ENCODE peak calls at places on chromosomes 3 and 15, in seven cellular contexts. One of them, this sample, is unnamed.

GRCh38 chr15:52733078-52733477 is 53.9 kb upstream of the ATOSA start:
- DNase-seq in mucosa of descending colon: no peak
- DNase-seq in heart right ventricle: no peak
- DNase-seq in NT2/D1: peak
- DNase-seq in colonic mucosa: no peak
- DNase-seq in AG10803: peak
- DNase-seq in choroid plexus epithelial cell: peak
- DNase-seq in this sample: no peak

GRCh38 chr3:76432396-76432795 is 607.5 kb upstream of the ROBO2 start:
- DNase-seq in mucosa of descending colon: no peak
- DNase-seq in heart right ventricle: no peak
- DNase-seq in NT2/D1: no peak
- DNase-seq in colonic mucosa: no peak
- DNase-seq in AG10803: no peak
- DNase-seq in choroid plexus epithelial cell: peak
- DNase-seq in this sample: no peak

GRCh38 chr3:194019766-194020165 is 116.2 kb upstream of the HES1 start:
- DNase-seq in mucosa of descending colon: no peak
- DNase-seq in heart right ventricle: no peak
- DNase-seq in NT2/D1: no peak
- DNase-seq in colonic mucosa: no peak
- DNase-seq in AG10803: no peak
- DNase-seq in choroid plexus epithelial cell: no peak
- DNase-seq in this sample: no peak

GRCh38 chr3:107394502-107394901 is 17.3 kb downstream of the CCDC54 start:
- DNase-seq in mucosa of descending colon: no peak
- DNase-seq in heart right ventricle: no peak
- DNase-seq in NT2/D1: no peak
- DNase-seq in colonic mucosa: no peak
- DNase-seq in AG10803: no peak
- DNase-seq in choroid plexus epithelial cell: no peak
- DNase-seq in this sample: no peak

GRCh38 chr3:70120360-70120966 is 120.9 kb downstream of the SAMMSON start:
- DNase-seq in mucosa of descending colon: no peak
- DNase-seq in heart right ventricle: peak
- DNase-seq in NT2/D1: peak
- DNase-seq in colonic mucosa: peak
- DNase-seq in AG10803: peak
- DNase-seq in choroid plexus epithelial cell: peak
- DNase-seq in this sample: peak

GRCh38 chr3:132268956-132269355 is 48.3 kb upstream of the ACP3 start:
- DNase-seq in mucosa of descending colon: no peak
- DNase-seq in heart right ventricle: no peak
- DNase-seq in NT2/D1: peak
- DNase-seq in colonic mucosa: no peak
- DNase-seq in AG10803: peak
- DNase-seq in choroid plexus epithelial cell: peak
- DNase-seq in this sample: no peak

GRCh38 chr3:11457126-11457525 is 184.9 kb downstream of the ATG7 start:
- DNase-seq in mucosa of descending colon: no peak
- DNase-seq in heart right ventricle: no peak
- DNase-seq in NT2/D1: no peak
- DNase-seq in colonic mucosa: no peak
- DNase-seq in AG10803: no peak
- DNase-seq in choroid plexus epithelial cell: peak
- DNase-seq in this sample: no peak

GRCh38 chr3:149377408-149378111 is at the start of gene TM4SF1:
- DNase-seq in mucosa of descending colon: peak
- DNase-seq in heart right ventricle: peak
- DNase-seq in NT2/D1: no peak
- DNase-seq in colonic mucosa: peak
- DNase-seq in AG10803: peak
- DNase-seq in choroid plexus epithelial cell: peak
- DNase-seq in this sample: no peak

GRCh38 chr3:149342413-149343340 is 9.2 kb upstream of the TM4SF18 start:
- DNase-seq in mucosa of descending colon: no peak
- DNase-seq in heart right ventricle: no peak
- DNase-seq in NT2/D1: no peak
- DNase-seq in colonic mucosa: no peak
- DNase-seq in AG10803: peak
- DNase-seq in choroid plexus epithelial cell: peak
- DNase-seq in this sample: no peak

GRCh38 chr15:41490355-41490754 is 3.3 kb upstream of the ITPKA start:
- DNase-seq in mucosa of descending colon: no peak
- DNase-seq in heart right ventricle: no peak
- DNase-seq in NT2/D1: no peak
- DNase-seq in colonic mucosa: no peak
- DNase-seq in AG10803: peak
- DNase-seq in choroid plexus epithelial cell: peak
- DNase-seq in this sample: no peak

GRCh38 chr3:115858995-115859807 is 235.9 kb downstream of the GAP43 start:
- DNase-seq in mucosa of descending colon: no peak
- DNase-seq in heart right ventricle: no peak
- DNase-seq in NT2/D1: peak
- DNase-seq in colonic mucosa: no peak
- DNase-seq in AG10803: no peak
- DNase-seq in choroid plexus epithelial cell: no peak
- DNase-seq in this sample: no peak

GRCh38 chr3:30199096-30199734 is 407.2 kb upstream of the TGFBR2 start:
- DNase-seq in mucosa of descending colon: peak
- DNase-seq in heart right ventricle: peak
- DNase-seq in NT2/D1: peak
- DNase-seq in colonic mucosa: peak
- DNase-seq in AG10803: peak
- DNase-seq in choroid plexus epithelial cell: peak
- DNase-seq in this sample: peak

GRCh38 chr3:63193647-63194046 is 84.5 kb upstream of the SYNPR start:
- DNase-seq in mucosa of descending colon: no peak
- DNase-seq in heart right ventricle: no peak
- DNase-seq in NT2/D1: peak
- DNase-seq in colonic mucosa: no peak
- DNase-seq in AG10803: peak
- DNase-seq in choroid plexus epithelial cell: peak
- DNase-seq in this sample: no peak

GRCh38 chr3:65107174-65107573 is 419.4 kb upstream of the ADAMTS9 start:
- DNase-seq in mucosa of descending colon: no peak
- DNase-seq in heart right ventricle: no peak
- DNase-seq in NT2/D1: no peak
- DNase-seq in colonic mucosa: no peak
- DNase-seq in AG10803: no peak
- DNase-seq in choroid plexus epithelial cell: peak
- DNase-seq in this sample: no peak

GRCh38 chr3:123861081-123861836 is 22.9 kb downstream of the MYLK start:
- DNase-seq in mucosa of descending colon: no peak
- DNase-seq in heart right ventricle: no peak
- DNase-seq in NT2/D1: no peak
- DNase-seq in colonic mucosa: no peak
- DNase-seq in AG10803: no peak
- DNase-seq in choroid plexus epithelial cell: no peak
- DNase-seq in this sample: no peak

GRCh38 chr3:58306662-58307286 is 454 bp downstream of the HTD2 start:
- DNase-seq in mucosa of descending colon: peak
- DNase-seq in heart right ventricle: peak
- DNase-seq in NT2/D1: no peak
- DNase-seq in colonic mucosa: peak
- DNase-seq in AG10803: peak
- DNase-seq in choroid plexus epithelial cell: peak
- DNase-seq in this sample: peak

GRCh38 chr15:90749754-90750153 is 32.6 kb downstream of the BLM start:
- DNase-seq in mucosa of descending colon: no peak
- DNase-seq in heart right ventricle: no peak
- DNase-seq in NT2/D1: no peak
- DNase-seq in colonic mucosa: no peak
- DNase-seq in AG10803: no peak
- DNase-seq in choroid plexus epithelial cell: no peak
- DNase-seq in this sample: no peak

GRCh38 chr3:45078910-45079522 is 52.9 kb downstream of the CLEC3B start:
- DNase-seq in mucosa of descending colon: no peak
- DNase-seq in heart right ventricle: no peak
- DNase-seq in NT2/D1: no peak
- DNase-seq in colonic mucosa: peak
- DNase-seq in AG10803: peak
- DNase-seq in choroid plexus epithelial cell: peak
- DNase-seq in this sample: no peak

GRCh38 chr3:156519758-156520162 is 35.2 kb downstream of the SSR3 start:
- DNase-seq in mucosa of descending colon: no peak
- DNase-seq in heart right ventricle: no peak
- DNase-seq in NT2/D1: no peak
- DNase-seq in colonic mucosa: no peak
- DNase-seq in AG10803: no peak
- DNase-seq in choroid plexus epithelial cell: no peak
- DNase-seq in this sample: no peak

GRCh38 chr15:52780172-52780980 is 9.8 kb downstream of the ONECUT1 start:
- DNase-seq in mucosa of descending colon: peak
- DNase-seq in heart right ventricle: peak
- DNase-seq in NT2/D1: no peak
- DNase-seq in colonic mucosa: peak
- DNase-seq in AG10803: peak
- DNase-seq in choroid plexus epithelial cell: peak
- DNase-seq in this sample: no peak

DNA sequence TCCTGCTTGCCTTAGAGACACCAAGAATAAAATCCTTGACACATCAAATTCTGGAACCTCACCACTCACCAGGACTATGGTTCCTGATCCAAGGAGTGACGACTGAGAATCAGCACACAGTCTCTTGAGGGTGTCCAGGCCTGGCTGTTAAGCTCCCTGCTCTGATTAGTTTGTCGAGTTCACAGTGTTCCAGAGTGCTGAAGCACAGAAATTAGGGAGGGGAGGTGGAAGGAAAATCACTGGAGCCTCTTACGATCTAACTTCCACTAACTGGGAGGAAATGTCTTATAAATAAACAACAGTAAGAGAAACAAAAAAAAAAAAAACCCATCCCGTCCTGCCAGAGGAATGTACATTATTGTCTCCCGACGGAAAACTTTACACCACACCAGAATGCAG is 330.2 kb downstream of the TIGIT start:
- DNase-seq in mucosa of descending colon: no peak
- DNase-seq in heart right ventricle: peak
- DNase-seq in NT2/D1: no peak
- DNase-seq in colonic mucosa: peak
- DNase-seq in AG10803: peak
- DNase-seq in choroid plexus epithelial cell: peak
- DNase-seq in this sample: peak
- H3K4me3 ChIP-seq in mucosa of descending colon: no peak
- H3K4me3 ChIP-seq in heart right ventricle: peak
- H3K4me3 ChIP-seq in NT2/D1: no peak
- H3K4me3 ChIP-seq in colonic mucosa: no peak
- H3K4me3 ChIP-seq in AG10803: peak
- H3K4me3 ChIP-seq in choroid plexus epithelial cell: peak
- H3K4me3 ChIP-seq in this sample: no peak

DNA sequence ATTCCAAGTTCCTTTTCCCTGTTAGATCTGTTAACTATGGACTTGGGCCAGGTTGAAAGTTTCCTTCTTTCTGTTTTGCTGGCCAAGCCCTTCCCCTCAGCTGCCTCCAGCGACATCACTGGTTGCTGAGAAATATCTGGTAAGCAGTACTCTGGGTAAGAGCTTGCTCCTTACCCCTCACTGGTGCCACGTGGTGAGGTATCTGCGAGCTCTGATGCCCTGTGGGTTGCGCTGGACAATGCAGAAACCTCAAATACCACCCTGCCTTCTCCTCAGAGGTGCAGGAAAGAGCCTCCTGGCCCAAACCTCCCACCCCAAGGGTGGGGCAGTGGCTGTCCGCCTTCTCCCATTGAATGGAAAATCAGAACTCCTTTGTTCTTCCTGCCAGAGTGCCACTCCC is 42.9 kb upstream of the APH1B start:
- DNase-seq in mucosa of descending colon: peak
- DNase-seq in heart right ventricle: peak
- DNase-seq in NT2/D1: no peak
- DNase-seq in colonic mucosa: peak
- DNase-seq in AG10803: peak
- DNase-seq in choroid plexus epithelial cell: peak
- DNase-seq in this sample: peak
- H3K4me3 ChIP-seq in mucosa of descending colon: no peak
- H3K4me3 ChIP-seq in heart right ventricle: no peak
- H3K4me3 ChIP-seq in NT2/D1: no peak
- H3K4me3 ChIP-seq in colonic mucosa: no peak
- H3K4me3 ChIP-seq in AG10803: no peak
- H3K4me3 ChIP-seq in choroid plexus epithelial cell: no peak
- H3K4me3 ChIP-seq in this sample: no peak

DNA sequence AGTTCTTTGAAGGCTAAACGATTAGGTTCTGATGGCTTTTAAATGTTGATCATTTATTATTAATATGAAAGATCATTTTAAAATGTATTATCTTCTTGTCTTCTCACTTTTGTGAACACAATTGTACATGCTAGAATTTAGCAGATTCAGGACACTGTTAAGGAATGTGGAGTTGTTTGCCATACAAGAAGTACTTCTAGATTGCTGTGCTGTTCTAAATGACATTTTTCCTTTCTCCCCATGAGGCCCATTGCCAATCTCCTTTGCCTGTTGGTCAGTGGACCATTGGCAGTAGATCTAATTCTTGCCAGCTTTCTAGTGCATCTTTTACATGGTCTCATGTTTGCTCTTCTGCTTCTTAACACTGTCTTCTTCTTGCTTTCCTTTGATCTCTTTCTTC is 242.3 kb downstream of the MECOM start:
- DNase-seq in mucosa of descending colon: no peak
- DNase-seq in heart right ventricle: no peak
- DNase-seq in NT2/D1: no peak
- DNase-seq in colonic mucosa: no peak
- DNase-seq in AG10803: no peak
- DNase-seq in choroid plexus epithelial cell: no peak
- DNase-seq in this sample: no peak
- H3K4me3 ChIP-seq in mucosa of descending colon: no peak
- H3K4me3 ChIP-seq in heart right ventricle: no peak
- H3K4me3 ChIP-seq in NT2/D1: no peak
- H3K4me3 ChIP-seq in colonic mucosa: no peak
- H3K4me3 ChIP-seq in AG10803: no peak
- H3K4me3 ChIP-seq in choroid plexus epithelial cell: no peak
- H3K4me3 ChIP-seq in this sample: no peak

GRCh38 chr15:86756688-86757087 is 677.0 kb downstream of the AGBL1 start:
- DNase-seq in mucosa of descending colon: no peak
- DNase-seq in heart right ventricle: no peak
- DNase-seq in NT2/D1: no peak
- DNase-seq in colonic mucosa: no peak
- DNase-seq in AG10803: no peak
- DNase-seq in choroid plexus epithelial cell: no peak
- DNase-seq in this sample: no peak

GRCh38 chr15:86762874-86763273 is 683.2 kb downstream of the AGBL1 start:
- DNase-seq in mucosa of descending colon: no peak
- DNase-seq in heart right ventricle: no peak
- DNase-seq in NT2/D1: no peak
- DNase-seq in colonic mucosa: no peak
- DNase-seq in AG10803: no peak
- DNase-seq in choroid plexus epithelial cell: no peak
- DNase-seq in this sample: no peak

DNA sequence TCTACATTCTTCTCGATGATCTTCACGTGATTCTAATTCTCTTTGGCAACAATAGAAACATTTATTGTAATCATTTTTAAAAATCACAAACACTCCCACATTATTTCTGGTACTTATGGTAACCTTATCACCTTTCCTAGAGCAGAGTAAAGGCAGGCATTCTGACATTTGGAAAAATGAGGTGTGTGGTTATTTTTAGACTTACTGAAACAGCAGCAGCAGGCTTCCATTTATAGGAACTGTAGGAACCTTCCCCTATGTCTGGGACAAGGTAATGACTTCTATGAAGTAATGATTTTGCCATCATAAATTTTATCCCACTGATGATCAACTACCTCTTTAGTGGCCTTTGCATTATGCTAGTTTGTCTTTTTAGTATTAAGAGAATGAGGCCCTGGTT is 680.1 kb downstream of the AGBL1 start:
- DNase-seq in mucosa of descending colon: no peak
- DNase-seq in heart right ventricle: no peak
- DNase-seq in NT2/D1: no peak
- DNase-seq in colonic mucosa: no peak
- DNase-seq in AG10803: no peak
- DNase-seq in choroid plexus epithelial cell: no peak
- DNase-seq in this sample: no peak
- H3K4me3 ChIP-seq in mucosa of descending colon: no peak
- H3K4me3 ChIP-seq in heart right ventricle: no peak
- H3K4me3 ChIP-seq in NT2/D1: no peak
- H3K4me3 ChIP-seq in colonic mucosa: no peak
- H3K4me3 ChIP-seq in AG10803: no peak
- H3K4me3 ChIP-seq in choroid plexus epithelial cell: no peak
- H3K4me3 ChIP-seq in this sample: no peak

This sample was measured in lower leg skin.